ENCODE peak calls at places on chromosome 20, in five cellular contexts. O is esophagus squamous epithelium; N is NB4; P is right atrium auricular region; E is CD8-positive, alpha-beta memory T cell. I is an unnamed sample.

GRCh38 chr20:9261781-9262180 is 192.9 kb downstream of the PLCB4 start:
- DNase-seq in E (no peak), N (no peak), P (no peak), O (no peak), I (no peak)

GRCh38 chr20:20022498-20022897 is 5.3 kb downstream of the NAA20 start:
- DNase-seq in P (no peak), O (no peak), N (no peak), E (no peak), I (no peak)

GRCh38 chr20:1685304-1686052 is 27.9 kb upstream of the SIRPG start:
- DNase-seq in E (no peak), P (peak; percentile 26), O (no peak), N (no peak), I (no peak)

GRCh38 chr20:61872371-61872900 is 193.2 kb downstream of the TAF4 start:
- DNase-seq in P (no peak), E (no peak), N (no peak), O (no peak), I (no peak)

GRCh38 chr20:39111359-39112195 is 149.4 kb downstream of the DHX35 start:
- DNase-seq in P (no peak), E (no peak), O (no peak), N (no peak), I (no peak)

GRCh38 chr20:46275091-46275490 is 33.2 kb downstream of the CDH22 start:
- DNase-seq in E (no peak), P (no peak), N (no peak), O (no peak), I (no peak)

GRCh38 chr20:45426621-45427020 is 10.7 kb downstream of the PIGT start:
- DNase-seq in O (no peak), P (no peak), N (peak; percentile 61), E (no peak), I (no peak)

GRCh38 chr20:12464036-12464435 is 544.7 kb upstream of the SPTLC3 start:
- DNase-seq in E (no peak), N (no peak), P (no peak), O (no peak), I (no peak)

GRCh38 chr20:49812463-49813304 is at the start of gene SLC9A8:
- DNase-seq in E (peak; percentile 73), P (peak; percentile 95), N (peak; percentile 96), O (peak; percentile 22), I (peak; percentile 86)

GRCh38 chr20:21396045-21396893 is 1.1 kb downstream of the NKX2-4 start:
- DNase-seq in O (no peak), P (no peak), N (no peak), E (no peak), I (no peak)

GRCh38 chr20:51432875-51433274 is 109.6 kb downstream of the NFATC2 start:
- DNase-seq in N (no peak), E (no peak), O (no peak), P (no peak), I (no peak)

GRCh38 chr20:9330151-9330550 is 184.2 kb upstream of the LAMP5 start:
- DNase-seq in E (no peak), N (no peak), P (no peak), O (no peak), I (peak; percentile 76)

GRCh38 chr20:34676642-34677373 is at the start of gene PIGU:
- DNase-seq in N (peak; percentile 99), E (peak; percentile 93), O (peak; percentile 67), P (peak; percentile 92), I (peak; percentile 97)

GRCh38 chr20:17875106-17875980 is 93.3 kb downstream of the SNX5 start:
- DNase-seq in E (no peak), O (no peak), P (peak; percentile 83), N (no peak), I (peak; percentile 99)

GRCh38 chr20:32455901-32456701 is 98.0 kb downstream of the ASXL1 start:
- DNase-seq in O (no peak), E (no peak), P (no peak), N (no peak), I (no peak)
- H3K4me3 ChIP-seq in O (no peak overlapping the region), E (no peak overlapping the region), P (no peak overlapping the region), N (no peak overlapping the region), I (no peak overlapping the region)

GRCh38 chr20:40766790-40767529 is 77.9 kb upstream of the MAFB start:
- DNase-seq in O (no peak), P (peak; percentile 16), N (no peak), E (no peak), I (no peak)
- H3K4me3 ChIP-seq in O (no peak overlapping the region), P (no peak overlapping the region), N (no peak overlapping the region), E (no peak overlapping the region), I (no peak overlapping the region)

GRCh38 chr20:64000906-64001305 is 20.0 kb downstream of the PRPF6 start:
- DNase-seq in P (no peak), O (no peak), E (no peak), N (no peak), I (no peak)
- H3K4me3 ChIP-seq in P (no peak overlapping the region), O (no peak overlapping the region), E (no peak overlapping the region), N (no peak overlapping the region), I (no peak overlapping the region)

DNA sequence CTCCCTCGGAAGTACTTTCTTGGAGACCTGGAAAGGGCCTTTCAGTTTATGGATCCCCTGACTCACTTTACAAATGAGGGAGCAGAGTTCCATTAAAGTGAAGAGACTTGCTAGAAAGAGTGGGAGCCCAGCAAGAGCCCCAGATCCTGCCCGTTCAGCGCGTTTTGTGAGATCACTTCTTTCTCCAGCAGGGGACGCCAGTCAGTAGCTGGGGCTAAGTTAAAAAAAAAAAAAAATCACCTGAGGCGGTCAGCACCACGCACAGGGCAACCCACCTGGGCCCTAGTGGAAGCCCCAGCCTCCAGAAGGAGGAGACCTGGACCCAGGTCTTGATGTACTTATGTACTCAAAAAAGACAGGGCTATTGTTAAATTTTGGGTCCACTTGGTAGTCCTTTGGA is 274.5 kb upstream of the RNF24 start:
- DNase-seq in P (no peak), E (no peak), N (no peak), O (no peak), I (no peak)
- H3K4me3 ChIP-seq in P (no peak overlapping the region), E (no peak overlapping the region), N (no peak overlapping the region), O (no peak overlapping the region), I (no peak overlapping the region)

I was measured in colonic mucosa.